ENCODE peak calls at places on chromosomes 4 and X, in four cellular contexts. One of them, this sample, is unnamed.

GRCh38 chr4:40576651-40577480 is 52.8 kb downstream of the RBM47 start:
- DNase-seq in NCI-H1417: peak; percentile 69
- DNase-seq in mucosa of gallbladder: peak; percentile 92
- DNase-seq in NCI-H1092 treated with DMSO at 0.1 percent for 48 hours: peak; percentile 55
- DNase-seq in this sample: peak; percentile 98

GRCh38 chr4:102640669-102641068 is 120.1 kb downstream of the MANBA start:
- DNase-seq in mucosa of gallbladder: no peak
- DNase-seq in NCI-H1092 treated with DMSO at 0.1 percent for 48 hours: no peak
- DNase-seq in NCI-H1417: no peak
- DNase-seq in this sample: no peak

GRCh38 chr4:145840162-145840768 is 98.4 kb downstream of the ZNF827 start:
- DNase-seq in mucosa of gallbladder: no peak
- DNase-seq in NCI-H1417: peak; percentile 59
- DNase-seq in NCI-H1092 treated with DMSO at 0.1 percent for 48 hours: peak; percentile 33
- DNase-seq in this sample: no peak

GRCh38 chrX:46642145-46642544 is 68.6 kb downstream of the CHST7 start:
- DNase-seq in NCI-H1092 treated with DMSO at 0.1 percent for 48 hours: peak; percentile 26
- DNase-seq in NCI-H1417: peak; percentile 54
- DNase-seq in mucosa of gallbladder: no peak
- DNase-seq in this sample: no peak

GRCh38 chr4:184288451-184289178 is 70.9 kb upstream of the ENPP6 start:
- DNase-seq in NCI-H1092 treated with DMSO at 0.1 percent for 48 hours: no peak
- DNase-seq in NCI-H1417: no peak
- DNase-seq in mucosa of gallbladder: no peak
- DNase-seq in this sample: no peak

GRCh38 chr4:6199344-6199921 is 916 bp downstream of the JAKMIP1 start:
- DNase-seq in mucosa of gallbladder: no peak
- DNase-seq in NCI-H1417: peak; percentile 57
- DNase-seq in NCI-H1092 treated with DMSO at 0.1 percent for 48 hours: no peak
- DNase-seq in this sample: no peak

GRCh38 chr4:4430492-4431195 is 43.7 kb downstream of the NSG1 start:
- DNase-seq in mucosa of gallbladder: no peak
- DNase-seq in NCI-H1092 treated with DMSO at 0.1 percent for 48 hours: peak; percentile 61
- DNase-seq in NCI-H1417: peak; percentile 55
- DNase-seq in this sample: no peak

GRCh38 chrX:133813991-133814390 is 171.4 kb downstream of the GPC3 start:
- DNase-seq in NCI-H1417: no peak
- DNase-seq in mucosa of gallbladder: no peak
- DNase-seq in NCI-H1092 treated with DMSO at 0.1 percent for 48 hours: no peak
- DNase-seq in this sample: no peak

This sample was measured in CD14-positive monocyte.